ENCODE peak calls at places on chromosome 19, in seven cellular contexts. Q is activated naive CD8-positive, alpha-beta T cell treated with anti-CD3 and anti-CD28 coated beads, Interleukin-2, amount 50 U/mL, for 24 hours; X is NCI-H2171; G is CD8-positive, alpha-beta T cell; J is IMR-90; T is Kasumi-1; U is GM06990. D is an unnamed sample.

GRCh38 chr19:768424-768823 is 17.5 kb downstream of the MISP start:
- DNase-seq in J (peak), U (no peak), X (no peak), T (no peak), G (no peak), Q (no peak), D (peak)

GRCh38 chr19:52622261-52622660 is 15.9 kb downstream of the ZNF83 start:
- DNase-seq in J (no peak), T (no peak), Q (no peak), G (no peak), X (no peak), U (no peak), D (no peak)

GRCh38 chr19:11091343-11092153 is 2.3 kb downstream of the LDLR start:
- DNase-seq in Q (peak), J (peak), G (peak), T (peak), U (no peak), X (no peak), D (peak)

GRCh38 chr19:15417699-15418098 is 1.1 kb downstream of the AKAP8L start:
- DNase-seq in T (no peak), Q (no peak), J (no peak), G (no peak), X (no peak), U (no peak), D (peak)

GRCh38 chr19:29810504-29810871 is 1.3 kb upstream of the CCNE1 start:
- DNase-seq in G (no peak), T (no peak), Q (no peak), X (no peak), U (no peak), J (peak), D (peak)

GRCh38 chr19:1826557-1827521 is 14.8 kb upstream of the ATP8B3 start:
- DNase-seq in G (no peak), Q (no peak), T (no peak), U (no peak), X (no peak), J (no peak), D (no peak)

GRCh38 chr19:1818549-1819195 is 6.6 kb upstream of the ATP8B3 start:
- DNase-seq in J (no peak), X (no peak), T (no peak), Q (no peak), G (no peak), U (peak), D (no peak)

GRCh38 chr19:1266116-1266817 is 2.9 kb upstream of the CIRBP start:
- DNase-seq in X (no peak), J (peak), G (peak), Q (peak), U (peak), T (peak), D (peak)

GRCh38 chr19:8526345-8527062 is 12.5 kb upstream of the ZNF414 start:
- DNase-seq in J (peak), G (no peak), X (peak), U (no peak), T (no peak), Q (no peak), D (peak)

GRCh38 chr19:39858541-39858940 is 12.4 kb upstream of the FBL start:
- DNase-seq in X (no peak), Q (no peak), T (no peak), U (no peak), G (no peak), J (peak), D (peak)

GRCh38 chr19:1066251-1066747 is 668 bp upstream of the ARHGAP45 start:
- DNase-seq in G (no peak), T (no peak), J (no peak), U (no peak), X (no peak), Q (no peak), D (no peak)

GRCh38 chr19:752652-753517 is 2.0 kb downstream of the MISP start:
- DNase-seq in J (peak), X (peak), G (no peak), U (no peak), T (no peak), Q (no peak), D (peak)

GRCh38 chr19:11375143-11375948 is 880 bp downstream of the SWSAP1 start:
- DNase-seq in G (peak), Q (peak), U (peak), T (peak), J (no peak), X (no peak), D (no peak)

D was measured in EL.